ENCODE peak calls at places on chromosomes 3 and 15, in six cellular contexts. V is NCI-H524, F is GM12878, O is left ventricle myocardium superior, C is bronchial epithelial cell, R is AG08396. U is an unnamed sample.

GRCh38 chr15:98800437-98801233 is 152.3 kb downstream of the IGF1R start:
- DNase-seq in V (peak), O (peak), F (no peak), R (peak), C (peak), U (no peak)

GRCh38 chr15:40343512-40343911 is 2.8 kb upstream of the CCDC9B start:
- DNase-seq in F (no peak), O (peak), R (peak), V (no peak), C (peak), U (no peak)

GRCh38 chr15:68315495-68316007 is 38.0 kb downstream of the FEM1B start:
- DNase-seq in R (no peak), O (no peak), C (no peak), F (no peak), V (no peak), U (no peak)

GRCh38 chr3:52606373-52607085 is 70.1 kb downstream of the UQCC5 start:
- DNase-seq in F (no peak), R (peak), O (no peak), V (no peak), C (peak), U (peak)

GRCh38 chr3:88986834-88987233 is 120.6 kb upstream of the EPHA3 start:
- DNase-seq in V (no peak), F (no peak), O (no peak), R (no peak), C (peak), U (no peak)

GRCh38 chr3:29759021-29759359 is 478.1 kb downstream of the RBMS3 start:
- DNase-seq in V (no peak), R (peak), O (no peak), C (no peak), F (no peak), U (no peak)

GRCh38 chr3:128385080-128385832 is 81.4 kb downstream of the DNAJB8 start:
- DNase-seq in V (no peak), C (no peak), F (no peak), R (peak), O (peak), U (no peak)

GRCh38 chr15:64125978-64126377 is 25.6 kb upstream of the SNX22 start:
- DNase-seq in V (no peak), R (no peak), F (no peak), O (no peak), C (no peak), U (no peak)

GRCh38 chr3:185866555-185866954 is 41.7 kb upstream of the IGF2BP2 start:
- DNase-seq in C (peak), F (no peak), R (no peak), O (no peak), V (no peak), U (no peak)

GRCh38 chr3:58564456-58565160 is 12.6 kb downstream of the FAM107A start:
- DNase-seq in O (no peak), V (no peak), F (no peak), R (peak), C (peak), U (no peak)

GRCh38 chr15:63107895-63108546 is 13.6 kb upstream of the LACTB start:
- DNase-seq in C (peak), O (no peak), F (no peak), R (peak), V (no peak), U (no peak)

GRCh38 chr3:8970971-8971589 is 7.8 kb upstream of the RAD18 start:
- DNase-seq in R (peak), O (no peak), V (no peak), C (peak), F (no peak), U (no peak)

GRCh38 chr15:88141490-88141889 is 115.0 kb downstream of the NTRK3 start:
- DNase-seq in C (no peak), F (no peak), R (no peak), O (no peak), V (no peak), U (no peak)

GRCh38 chr3:52245322-52246263 is at the start of gene PPM1M:
- DNase-seq in V (no peak), C (no peak), R (peak), F (no peak), O (peak), U (no peak)

GRCh38 chr15:92528736-92529135 is 126.8 kb downstream of the FAM174B start:
- DNase-seq in R (no peak), O (no peak), F (no peak), V (no peak), C (no peak), U (no peak)

GRCh38 chr3:48397767-48398681 is 26.0 kb downstream of the FBXW12 start:
- DNase-seq in C (no peak), R (no peak), F (no peak), O (no peak), V (no peak), U (no peak)

GRCh38 chr3:143975549-143976152 is 4.0 kb downstream of the DIPK2A start:
- DNase-seq in F (no peak), O (no peak), V (no peak), R (peak), C (peak), U (no peak)

GRCh38 chr3:159919873-159920272 is 68.8 kb upstream of the IL12A start:
- DNase-seq in R (no peak), C (peak), O (no peak), V (no peak), F (no peak), U (no peak)

GRCh38 chr3:10160925-10161324 is 3.8 kb upstream of the IRAK2 start:
- DNase-seq in V (no peak), O (no peak), R (no peak), C (no peak), F (no peak), U (no peak)

GRCh38 chr3:98034486-98034885 is 629 bp downstream of the GABRR3 start:
- DNase-seq in R (no peak), F (no peak), V (no peak), C (no peak), O (no peak), U (no peak)

GRCh38 chr3:188861847-188862740 is 309.7 kb upstream of the TPRG1 start:
- DNase-seq in R (no peak), O (no peak), V (no peak), C (peak), F (no peak), U (no peak)

GRCh38 chr3:124699033-124699432 is 31.2 kb upstream of the UMPS start:
- DNase-seq in O (no peak), V (no peak), C (no peak), F (no peak), R (no peak), U (no peak)